ENCODE peak calls at places on chromosomes 2 and 18, in nine cellular contexts. One of them, this sample, is unnamed. For H3K36me3, the result is how much of the 10 kb centered on the place peaks cover.

GRCh38 chr18:24627644-24628315 is 167.3 kb downstream of the HRH4 start:
- DNase-seq in adipocyte: no peak
- DNase-seq in SK-N-MC: no peak
- DNase-seq in lower lobe of right lung: no peak
- DNase-seq in neural progenitor cell: no peak
- DNase-seq in PC-3: no peak
- DNase-seq in transverse colon: no peak
- DNase-seq in CD4-positive, alpha-beta memory T cell: no peak
- DNase-seq in GM23248: peak
- DNase-seq in this sample: no peak

GRCh38 chr2:236531205-236531604 is 38.4 kb upstream of the ACKR3 start:
- DNase-seq in adipocyte: no peak
- DNase-seq in transverse colon: no peak
- DNase-seq in CD4-positive, alpha-beta memory T cell: no peak
- DNase-seq in SK-N-MC: no peak
- DNase-seq in neural progenitor cell: no peak
- DNase-seq in lower lobe of right lung: no peak
- DNase-seq in PC-3: no peak
- DNase-seq in GM23248: no peak
- DNase-seq in this sample: no peak

GRCh38 chr18:7255643-7256042 is 24.8 kb downstream of the LRRC30 start:
- DNase-seq in SK-N-MC: no peak
- DNase-seq in adipocyte: no peak
- DNase-seq in lower lobe of right lung: no peak
- DNase-seq in CD4-positive, alpha-beta memory T cell: no peak
- DNase-seq in transverse colon: no peak
- DNase-seq in GM23248: no peak
- DNase-seq in PC-3: no peak
- DNase-seq in neural progenitor cell: no peak
- DNase-seq in this sample: no peak

GRCh38 chr2:138670734-138671133 is 109.5 kb downstream of the NXPH2 start:
- DNase-seq in neural progenitor cell: no peak
- DNase-seq in lower lobe of right lung: no peak
- DNase-seq in adipocyte: no peak
- DNase-seq in CD4-positive, alpha-beta memory T cell: no peak
- DNase-seq in SK-N-MC: no peak
- DNase-seq in transverse colon: no peak
- DNase-seq in PC-3: no peak
- DNase-seq in GM23248: no peak
- DNase-seq in this sample: no peak

GRCh38 chr18:23631312-23631711 is 31.4 kb downstream of the ANKRD29 start:
- DNase-seq in GM23248: no peak
- DNase-seq in adipocyte: no peak
- DNase-seq in SK-N-MC: no peak
- DNase-seq in neural progenitor cell: no peak
- DNase-seq in PC-3: no peak
- DNase-seq in transverse colon: no peak
- DNase-seq in lower lobe of right lung: no peak
- DNase-seq in CD4-positive, alpha-beta memory T cell: no peak
- DNase-seq in this sample: no peak

GRCh38 chr2:23199115-23199918 is 185.7 kb upstream of the KLHL29 start:
- DNase-seq in CD4-positive, alpha-beta memory T cell: no peak
- DNase-seq in adipocyte: peak
- DNase-seq in PC-3: peak
- DNase-seq in transverse colon: no peak
- DNase-seq in lower lobe of right lung: no peak
- DNase-seq in neural progenitor cell: peak
- DNase-seq in GM23248: peak
- DNase-seq in SK-N-MC: no peak
- DNase-seq in this sample: no peak

GRCh38 chr2:85911836-85912692 is 23.3 kb upstream of the ST3GAL5 start:
- DNase-seq in CD4-positive, alpha-beta memory T cell: no peak
- DNase-seq in transverse colon: no peak
- DNase-seq in adipocyte: peak
- DNase-seq in neural progenitor cell: no peak
- DNase-seq in GM23248: peak
- DNase-seq in PC-3: peak
- DNase-seq in SK-N-MC: no peak
- DNase-seq in lower lobe of right lung: no peak
- DNase-seq in this sample: no peak

GRCh38 chr2:135043345-135043744 is 3.9 kb downstream of the MAP3K19 start:
- DNase-seq in PC-3: no peak
- DNase-seq in adipocyte: no peak
- DNase-seq in SK-N-MC: no peak
- DNase-seq in lower lobe of right lung: no peak
- DNase-seq in transverse colon: no peak
- DNase-seq in CD4-positive, alpha-beta memory T cell: peak
- DNase-seq in GM23248: peak
- DNase-seq in neural progenitor cell: no peak
- DNase-seq in this sample: no peak

GRCh38 chr2:50649626-50650397 is 382.1 kb downstream of the NRXN1 start:
- DNase-seq in lower lobe of right lung: no peak
- DNase-seq in PC-3: peak
- DNase-seq in adipocyte: no peak
- DNase-seq in transverse colon: no peak
- DNase-seq in GM23248: peak
- DNase-seq in SK-N-MC: no peak
- DNase-seq in CD4-positive, alpha-beta memory T cell: no peak
- DNase-seq in neural progenitor cell: no peak
- DNase-seq in this sample: no peak

GRCh38 chr18:37568671-37569070 is 3.1 kb upstream of the CELF4 start:
- DNase-seq in CD4-positive, alpha-beta memory T cell: no peak
- DNase-seq in PC-3: no peak
- DNase-seq in GM23248: no peak
- DNase-seq in transverse colon: no peak
- DNase-seq in adipocyte: no peak
- DNase-seq in neural progenitor cell: no peak
- DNase-seq in lower lobe of right lung: no peak
- DNase-seq in SK-N-MC: no peak
- DNase-seq in this sample: no peak

GRCh38 chr18:44895176-44895798 is 214.6 kb downstream of the SETBP1 start:
- DNase-seq in PC-3: peak
- DNase-seq in transverse colon: peak
- DNase-seq in adipocyte: no peak
- DNase-seq in GM23248: peak
- DNase-seq in SK-N-MC: no peak
- DNase-seq in neural progenitor cell: no peak
- DNase-seq in lower lobe of right lung: no peak
- DNase-seq in CD4-positive, alpha-beta memory T cell: no peak
- DNase-seq in this sample: peak

GRCh38 chr2:46800625-46801024 is 115.0 kb downstream of the MCFD2 start:
- DNase-seq in PC-3: no peak
- DNase-seq in GM23248: no peak
- DNase-seq in neural progenitor cell: no peak
- DNase-seq in lower lobe of right lung: no peak
- DNase-seq in SK-N-MC: no peak
- DNase-seq in transverse colon: no peak
- DNase-seq in CD4-positive, alpha-beta memory T cell: no peak
- DNase-seq in adipocyte: no peak
- DNase-seq in this sample: peak

GRCh38 chr2:159201321-159202063 is 85.0 kb downstream of the WDSUB1 start:
- DNase-seq in CD4-positive, alpha-beta memory T cell: peak
- DNase-seq in transverse colon: no peak
- DNase-seq in GM23248: peak
- DNase-seq in neural progenitor cell: no peak
- DNase-seq in lower lobe of right lung: no peak
- DNase-seq in PC-3: no peak
- DNase-seq in SK-N-MC: no peak
- DNase-seq in adipocyte: no peak
- DNase-seq in this sample: no peak

GRCh38 chr2:5391361-5391760 is 300.8 kb upstream of the SOX11 start:
- DNase-seq in transverse colon: no peak
- DNase-seq in CD4-positive, alpha-beta memory T cell: no peak
- DNase-seq in neural progenitor cell: no peak
- DNase-seq in GM23248: no peak
- DNase-seq in SK-N-MC: no peak
- DNase-seq in lower lobe of right lung: no peak
- DNase-seq in PC-3: no peak
- DNase-seq in adipocyte: no peak
- DNase-seq in this sample: no peak

GRCh38 chr2:198351647-198352046 is 547.3 kb downstream of the PLCL1 start:
- DNase-seq in CD4-positive, alpha-beta memory T cell: no peak
- DNase-seq in SK-N-MC: no peak
- DNase-seq in lower lobe of right lung: no peak
- DNase-seq in transverse colon: no peak
- DNase-seq in adipocyte: no peak
- DNase-seq in neural progenitor cell: no peak
- DNase-seq in GM23248: no peak
- DNase-seq in PC-3: no peak
- DNase-seq in this sample: no peak

GRCh38 chr2:178491612-178492011 is 11.4 kb downstream of the PLEKHA3 start:
- DNase-seq in SK-N-MC: no peak
- DNase-seq in adipocyte: no peak
- DNase-seq in PC-3: no peak
- DNase-seq in CD4-positive, alpha-beta memory T cell: no peak
- DNase-seq in neural progenitor cell: no peak
- DNase-seq in lower lobe of right lung: no peak
- DNase-seq in transverse colon: no peak
- DNase-seq in GM23248: no peak
- DNase-seq in this sample: no peak
- H3K36me3 ChIP-seq in SK-N-MC: under half
- H3K36me3 ChIP-seq in adipocyte: half or more
- H3K36me3 ChIP-seq in PC-3: under half
- H3K36me3 ChIP-seq in CD4-positive, alpha-beta memory T cell: under half
- H3K36me3 ChIP-seq in neural progenitor cell: under half
- H3K36me3 ChIP-seq in lower lobe of right lung: half or more
- H3K36me3 ChIP-seq in transverse colon: half or more
- H3K36me3 ChIP-seq in GM23248: under half
- H3K36me3 ChIP-seq in this sample: half or more

DNA sequence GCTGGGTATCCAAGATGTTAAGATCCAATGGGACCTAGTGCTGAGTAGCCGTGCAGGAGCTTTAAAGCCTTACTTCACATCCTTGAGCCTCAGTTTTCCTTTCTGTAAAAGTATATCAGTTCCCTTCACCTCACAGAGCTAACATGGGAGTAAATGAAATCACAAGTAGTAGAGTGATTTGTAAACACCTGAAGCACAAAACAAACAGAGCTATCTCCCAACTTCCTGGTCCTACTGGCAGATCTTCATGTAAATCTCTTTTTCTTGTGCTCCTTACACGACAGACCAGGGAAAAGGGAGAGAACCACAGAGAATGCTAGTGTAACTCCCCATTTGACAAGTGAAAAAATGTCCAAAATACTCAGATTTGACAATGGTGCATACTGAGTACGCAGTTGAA is 17.3 kb downstream of the CCDC93 start:
- DNase-seq in neural progenitor cell: no peak
- DNase-seq in GM23248: no peak
- DNase-seq in SK-N-MC: no peak
- DNase-seq in lower lobe of right lung: no peak
- DNase-seq in transverse colon: no peak
- DNase-seq in CD4-positive, alpha-beta memory T cell: no peak
- DNase-seq in adipocyte: no peak
- DNase-seq in PC-3: no peak
- DNase-seq in this sample: no peak
- H3K36me3 ChIP-seq in neural progenitor cell: under half
- H3K36me3 ChIP-seq in GM23248: half or more
- H3K36me3 ChIP-seq in SK-N-MC: under half
- H3K36me3 ChIP-seq in lower lobe of right lung: half or more
- H3K36me3 ChIP-seq in transverse colon: half or more
- H3K36me3 ChIP-seq in CD4-positive, alpha-beta memory T cell: half or more
- H3K36me3 ChIP-seq in adipocyte: half or more
- H3K36me3 ChIP-seq in PC-3: half or more
- H3K36me3 ChIP-seq in this sample: half or more

GRCh38 chr18:79910563-79910962 is 40.9 kb downstream of the SLC66A2 start:
- DNase-seq in transverse colon: no peak
- DNase-seq in adipocyte: no peak
- DNase-seq in GM23248: no peak
- DNase-seq in lower lobe of right lung: no peak
- DNase-seq in CD4-positive, alpha-beta memory T cell: no peak
- DNase-seq in PC-3: no peak
- DNase-seq in SK-N-MC: no peak
- DNase-seq in neural progenitor cell: no peak
- DNase-seq in this sample: no peak
- H3K36me3 ChIP-seq in transverse colon: under half
- H3K36me3 ChIP-seq in adipocyte: under half
- H3K36me3 ChIP-seq in GM23248: under half
- H3K36me3 ChIP-seq in lower lobe of right lung: under half
- H3K36me3 ChIP-seq in CD4-positive, alpha-beta memory T cell: under half
- H3K36me3 ChIP-seq in PC-3: under half
- H3K36me3 ChIP-seq in SK-N-MC: under half
- H3K36me3 ChIP-seq in neural progenitor cell: under half
- H3K36me3 ChIP-seq in this sample: under half

GRCh38 chr2:222641336-222641735 is 14.6 kb downstream of the FARSB start:
- DNase-seq in transverse colon: no peak
- DNase-seq in lower lobe of right lung: no peak
- DNase-seq in CD4-positive, alpha-beta memory T cell: no peak
- DNase-seq in SK-N-MC: no peak
- DNase-seq in neural progenitor cell: no peak
- DNase-seq in PC-3: no peak
- DNase-seq in GM23248: no peak
- DNase-seq in adipocyte: no peak
- DNase-seq in this sample: no peak

GRCh38 chr2:222635295-222635694 is 20.6 kb downstream of the FARSB start:
- DNase-seq in SK-N-MC: no peak
- DNase-seq in GM23248: no peak
- DNase-seq in adipocyte: no peak
- DNase-seq in lower lobe of right lung: no peak
- DNase-seq in PC-3: no peak
- DNase-seq in CD4-positive, alpha-beta memory T cell: no peak
- DNase-seq in transverse colon: no peak
- DNase-seq in neural progenitor cell: no peak
- DNase-seq in this sample: no peak

GRCh38 chr2:222637072-222637471 is 18.8 kb downstream of the FARSB start:
- DNase-seq in SK-N-MC: no peak
- DNase-seq in CD4-positive, alpha-beta memory T cell: no peak
- DNase-seq in lower lobe of right lung: no peak
- DNase-seq in transverse colon: peak
- DNase-seq in adipocyte: no peak
- DNase-seq in PC-3: no peak
- DNase-seq in GM23248: no peak
- DNase-seq in neural progenitor cell: no peak
- DNase-seq in this sample: no peak
- H3K36me3 ChIP-seq in SK-N-MC: half or more
- H3K36me3 ChIP-seq in CD4-positive, alpha-beta memory T cell: under half
- H3K36me3 ChIP-seq in lower lobe of right lung: half or more
- H3K36me3 ChIP-seq in transverse colon: under half
- H3K36me3 ChIP-seq in adipocyte: half or more
- H3K36me3 ChIP-seq in PC-3: half or more
- H3K36me3 ChIP-seq in GM23248: half or more
- H3K36me3 ChIP-seq in neural progenitor cell: under half
- H3K36me3 ChIP-seq in this sample: half or more

GRCh38 chr2:239578381-239578780 is 177.6 kb upstream of the HDAC4 start:
- DNase-seq in adipocyte: no peak
- DNase-seq in neural progenitor cell: no peak
- DNase-seq in GM23248: no peak
- DNase-seq in transverse colon: no peak
- DNase-seq in lower lobe of right lung: peak
- DNase-seq in SK-N-MC: no peak
- DNase-seq in PC-3: no peak
- DNase-seq in CD4-positive, alpha-beta memory T cell: no peak
- DNase-seq in this sample: no peak
- H3K36me3 ChIP-seq in adipocyte: under half
- H3K36me3 ChIP-seq in neural progenitor cell: under half
- H3K36me3 ChIP-seq in GM23248: under half
- H3K36me3 ChIP-seq in transverse colon: under half
- H3K36me3 ChIP-seq in lower lobe of right lung: under half
- H3K36me3 ChIP-seq in SK-N-MC: under half
- H3K36me3 ChIP-seq in PC-3: under half
- H3K36me3 ChIP-seq in CD4-positive, alpha-beta memory T cell: under half
- H3K36me3 ChIP-seq in this sample: under half